ENCODE peak calls at places on chromosomes 11 and 22, in eight cellular contexts. F, C, W, E, T, Y, A and G are unnamed samples.

GRCh38 chr11:68838572-68838964 is 3.1 kb downstream of the CPT1A start:
- DNase-seq in F (no peak), C (peak; percentile 43), W (no peak), E (no peak), T (peak; percentile 43), Y (no peak), A (peak; percentile 49), G (no peak)

GRCh38 chr11:17790453-17790852 is 55.9 kb downstream of the KCNC1 start:
- DNase-seq in F (no peak), C (peak; percentile 5), W (no peak), E (peak; percentile 82), T (peak; percentile 35), Y (no peak), A (peak; percentile 45), G (no peak)

GRCh38 chr22:39236321-39237275 is 8.2 kb downstream of the PDGFB start:
- DNase-seq in F (no peak), C (peak; percentile 39), W (no peak), E (no peak), T (no peak), Y (no peak), A (no peak), G (no peak)

GRCh38 chr11:89477175-89477574 is 14.0 kb downstream of the NOX4 start:
- DNase-seq in F (no peak), C (no peak), W (no peak), E (no peak), T (no peak), Y (peak; percentile 12), A (no peak), G (no peak)

GRCh38 chr11:120894207-120894989 is 129.5 kb upstream of the TBCEL start:
- DNase-seq in F (no peak), C (no peak), W (no peak), E (no peak), T (no peak), Y (no peak), A (no peak), G (no peak)

GRCh38 chr11:14242198-14242597 is 116.8 kb downstream of the RRAS2 start:
- DNase-seq in F (no peak), C (no peak), W (no peak), E (no peak), T (no peak), Y (no peak), A (no peak), G (no peak)

GRCh38 chr11:59573216-59573615 is 42.4 kb downstream of the OSBP start:
- DNase-seq in F (no peak), C (peak; percentile 87), W (peak; percentile 70), E (peak; percentile 91), T (peak; percentile 88), Y (no peak), A (peak; percentile 84), G (no peak)

GRCh38 chr11:116126540-116126939 is 622.3 kb upstream of the CADM1 start:
- DNase-seq in F (no peak), C (no peak), W (no peak), E (no peak), T (no peak), Y (no peak), A (no peak), G (no peak)

GRCh38 chr11:134622458-134622857 is 210.4 kb upstream of the B3GAT1 start:
- DNase-seq in F (no peak), C (no peak), W (no peak), E (no peak), T (no peak), Y (no peak), A (no peak), G (no peak)

GRCh38 chr11:43567396-43567975 is 113.1 kb upstream of the HSD17B12 start:
- DNase-seq in F (no peak), C (peak; percentile 69), W (peak; percentile 42), E (peak; percentile 68), T (peak; percentile 70), Y (peak; percentile 41), A (peak; percentile 73), G (no peak)

GRCh38 chr11:70244698-70245097 is 25.8 kb upstream of the PPFIA1 start:
- DNase-seq in F (no peak), C (peak; percentile 80), W (no peak), E (peak; percentile 59), T (peak; percentile 85), Y (no peak), A (peak; percentile 87), G (no peak)

DNA sequence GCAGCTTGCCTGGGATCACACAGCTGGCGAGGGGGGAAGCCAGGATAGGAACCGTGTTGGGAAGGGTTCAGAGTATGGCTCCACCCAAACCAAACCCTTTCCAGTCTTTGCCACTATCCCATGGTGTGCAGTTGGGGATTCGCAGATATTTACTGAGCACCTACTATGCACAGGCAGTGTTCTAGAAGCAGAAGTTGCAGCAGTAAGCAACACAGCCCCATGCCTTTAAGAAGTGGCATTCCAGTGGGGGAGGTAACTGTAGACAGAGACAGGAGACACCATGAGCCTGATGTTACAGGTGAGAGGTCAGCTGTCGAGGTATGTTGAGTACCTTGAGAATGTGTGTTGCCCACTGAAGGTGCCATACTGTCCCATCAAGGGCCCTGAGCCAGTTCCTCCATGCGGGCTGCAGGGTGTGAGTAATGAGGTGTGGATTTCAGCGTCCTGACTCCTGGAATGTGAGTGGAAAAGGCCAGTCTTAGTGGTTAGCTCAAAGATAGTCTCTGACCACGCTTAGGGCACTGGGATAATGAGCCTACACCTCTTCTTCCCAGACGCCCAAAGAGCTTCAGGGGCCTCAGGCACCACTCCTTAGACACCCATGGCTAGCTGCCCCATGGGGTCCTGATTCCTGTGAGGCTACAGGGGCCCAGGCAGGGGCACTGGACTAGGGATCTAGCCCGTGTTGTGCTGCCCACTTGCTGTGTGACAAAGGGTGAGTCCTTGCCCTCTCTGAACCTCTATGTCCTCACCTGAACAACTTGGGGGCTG is 71.8 kb upstream of the TP53I11 start:
- DNase-seq in F (no peak), C (peak; percentile 53), W (no peak), E (peak; percentile 18), T (peak; percentile 70), Y (no peak), A (no peak), G (no peak)
- TF ChIP-seq CTCF in F (no peak), C (no peak), W (no peak), E (no peak), T (no peak), Y (no peak), A (no peak), G (no peak)

GRCh38 chr11:80109031-80109430 is 668.2 kb upstream of the TENM4 start:
- DNase-seq in F (no peak), C (no peak), W (no peak), E (no peak), T (no peak), Y (no peak), A (no peak), G (no peak)

GRCh38 chr11:80109652-80110051 is 668.8 kb upstream of the TENM4 start:
- DNase-seq in F (no peak), C (no peak), W (no peak), E (no peak), T (no peak), Y (no peak), A (no peak), G (no peak)

GRCh38 chr11:80104196-80104595 is 663.4 kb upstream of the TENM4 start:
- DNase-seq in F (no peak), C (no peak), W (no peak), E (peak; percentile 38), T (no peak), Y (no peak), A (no peak), G (no peak)

GRCh38 chr11:80103149-80103859 is 662.5 kb upstream of the TENM4 start:
- DNase-seq in F (no peak), C (peak; percentile 74), W (peak; percentile 72), E (peak; percentile 90), T (peak; percentile 75), Y (no peak), A (peak; percentile 60), G (no peak)

GRCh38 chr11:80107415-80107814 is 666.6 kb upstream of the TENM4 start:
- DNase-seq in F (no peak), C (no peak), W (no peak), E (no peak), T (no peak), Y (no peak), A (no peak), G (no peak)
- TF ChIP-seq CTCF in F (no peak), C (no peak), W (no peak), E (no peak), T (no peak), Y (no peak), A (no peak), G (peak; percentile 17)

GRCh38 chr22:22694106-22694505 is 49.7 kb downstream of the GGTLC2 start:
- DNase-seq in F (no peak), C (no peak), W (no peak), E (no peak), T (no peak), Y (no peak), A (no peak), G (no peak)

GRCh38 chr22:22700631-22701030 is 56.2 kb downstream of the GGTLC2 start:
- DNase-seq in F (no peak), C (no peak), W (no peak), E (no peak), T (no peak), Y (no peak), A (no peak), G (peak; percentile 24)

GRCh38 chr22:22698263-22698750 is 53.9 kb downstream of the GGTLC2 start:
- DNase-seq in F (no peak), C (no peak), W (no peak), E (no peak), T (no peak), Y (no peak), A (no peak), G (no peak)

GRCh38 chr22:22696104-22696503 is 51.7 kb downstream of the GGTLC2 start:
- DNase-seq in F (no peak), C (no peak), W (no peak), E (no peak), T (no peak), Y (no peak), A (no peak), G (no peak)

GRCh38 chr22:22697377-22698120 is 53.1 kb downstream of the GGTLC2 start:
- DNase-seq in F (no peak), C (no peak), W (no peak), E (no peak), T (no peak), Y (no peak), A (no peak), G (no peak)
- TF ChIP-seq CTCF in F (no peak), C (no peak), W (no peak), E (no peak), T (no peak), Y (no peak), A (no peak), G (no peak)

GRCh38 chr22:49436056-49436455 is 391.6 kb downstream of the BRD1 start:
- DNase-seq in F (no peak), C (no peak), W (no peak), E (no peak), T (no peak), Y (no peak), A (no peak), G (no peak)

GRCh38 chr22:49433044-49433443 is 394.6 kb downstream of the BRD1 start:
- DNase-seq in F (no peak), C (no peak), W (no peak), E (no peak), T (no peak), Y (no peak), A (no peak), G (peak; percentile 40)

GRCh38 chr22:49435596-49435995 is 392.1 kb downstream of the BRD1 start:
- DNase-seq in F (no peak), C (no peak), W (no peak), E (no peak), T (no peak), Y (no peak), A (no peak), G (no peak)

GRCh38 chr22:49432211-49432905 is 395.3 kb downstream of the BRD1 start:
- DNase-seq in F (no peak), C (no peak), W (no peak), E (no peak), T (no peak), Y (no peak), A (no peak), G (peak; percentile 51)

GRCh38 chr22:49433717-49434611 is 393.7 kb downstream of the BRD1 start:
- DNase-seq in F (no peak), C (no peak), W (no peak), E (no peak), T (no peak), Y (no peak), A (no peak), G (peak; percentile 60)
- TF ChIP-seq CTCF in F (no peak), C (no peak), W (no peak), E (no peak), T (no peak), Y (peak; percentile 48), A (no peak), G (peak; percentile 56)